ENCODE peak calls at places on chromosomes 13 and 19, in four cellular contexts. One of them, this sample, is unnamed.

GRCh38 chr13:97333983-97334382 is 100.0 kb upstream of the RAP2A start:
- DNase-seq in lower leg skin: no peak
- DNase-seq in epithelial cell of prostate: no peak
- DNase-seq in GDM1: no peak
- DNase-seq in this sample: no peak

GRCh38 chr13:44249439-44249838 is 124.2 kb upstream of the SERP2 start:
- DNase-seq in lower leg skin: peak
- DNase-seq in epithelial cell of prostate: no peak
- DNase-seq in GDM1: no peak
- DNase-seq in this sample: no peak

GRCh38 chr19:34596115-34596514 is 80.8 kb downstream of the SCGB2B2 start:
- DNase-seq in lower leg skin: no peak
- DNase-seq in epithelial cell of prostate: no peak
- DNase-seq in GDM1: no peak
- DNase-seq in this sample: no peak

GRCh38 chr19:14507704-14508246 is 10.4 kb downstream of the DNAJB1 start:
- DNase-seq in lower leg skin: no peak
- DNase-seq in epithelial cell of prostate: no peak
- DNase-seq in GDM1: no peak
- DNase-seq in this sample: peak

GRCh38 chr19:51971624-51972023 is 15.0 kb downstream of the ZNF350 start:
- DNase-seq in lower leg skin: no peak
- DNase-seq in epithelial cell of prostate: no peak
- DNase-seq in GDM1: no peak
- DNase-seq in this sample: peak

GRCh38 chr19:48318286-48318987 is 6.9 kb upstream of the EMP3 start:
- DNase-seq in lower leg skin: no peak
- DNase-seq in epithelial cell of prostate: no peak
- DNase-seq in GDM1: no peak
- DNase-seq in this sample: no peak

GRCh38 chr13:113106666-113107065 is 1.1 kb downstream of the F7 start:
- DNase-seq in lower leg skin: no peak
- DNase-seq in epithelial cell of prostate: no peak
- DNase-seq in GDM1: no peak
- DNase-seq in this sample: no peak

GRCh38 chr13:103236213-103236612 is 170.0 kb upstream of the SLC10A2 start:
- DNase-seq in lower leg skin: no peak
- DNase-seq in epithelial cell of prostate: no peak
- DNase-seq in GDM1: no peak
- DNase-seq in this sample: peak

GRCh38 chr19:38209671-38210457 is 14.2 kb downstream of the DPF1 start:
- DNase-seq in lower leg skin: peak
- DNase-seq in epithelial cell of prostate: no peak
- DNase-seq in GDM1: no peak
- DNase-seq in this sample: no peak

GRCh38 chr13:95150555-95150954 is 150.7 kb downstream of the ABCC4 start:
- DNase-seq in lower leg skin: no peak
- DNase-seq in epithelial cell of prostate: peak
- DNase-seq in GDM1: no peak
- DNase-seq in this sample: no peak

GRCh38 chr13:113832204-113832603 is 31.7 kb downstream of the GAS6 start:
- DNase-seq in lower leg skin: no peak
- DNase-seq in epithelial cell of prostate: no peak
- DNase-seq in GDM1: no peak
- DNase-seq in this sample: no peak

GRCh38 chr19:18164072-18164471 is 9.5 kb upstream of the IFI30 start:
- DNase-seq in lower leg skin: no peak
- DNase-seq in epithelial cell of prostate: no peak
- DNase-seq in GDM1: no peak
- DNase-seq in this sample: no peak

GRCh38 chr19:11031421-11032070 is 57.7 kb upstream of the LDLR start:
- DNase-seq in lower leg skin: no peak
- DNase-seq in epithelial cell of prostate: no peak
- DNase-seq in GDM1: no peak
- DNase-seq in this sample: no peak

GRCh38 chr19:30102666-30103065 is 160.6 kb downstream of the URI1 start:
- DNase-seq in lower leg skin: no peak
- DNase-seq in epithelial cell of prostate: no peak
- DNase-seq in GDM1: no peak
- DNase-seq in this sample: no peak

GRCh38 chr13:47218611-47219010 is 321.8 kb upstream of the HTR2A start:
- DNase-seq in lower leg skin: no peak
- DNase-seq in epithelial cell of prostate: no peak
- DNase-seq in GDM1: no peak
- DNase-seq in this sample: peak

GRCh38 chr19:47498561-47498960 is 14.5 kb upstream of the KPTN start:
- DNase-seq in lower leg skin: no peak
- DNase-seq in epithelial cell of prostate: no peak
- DNase-seq in GDM1: no peak
- DNase-seq in this sample: no peak

GRCh38 chr13:36837354-36838092 is 18.5 kb downstream of the RFXAP start:
- DNase-seq in lower leg skin: no peak
- DNase-seq in epithelial cell of prostate: no peak
- DNase-seq in GDM1: no peak
- DNase-seq in this sample: no peak